ENCODE peak calls at places on chromosome 16, in five cellular contexts. C is stimulated activated CD4-positive, alpha-beta T cell treated with anti-CD3 and anti-CD28 coated beads, Interleukin-1b, Interleukin-23, amount 100 ng/mL, for 1 hour; M is activated naive CD8-positive, alpha-beta T cell treated with anti-CD3 and anti-CD28 coated beads for 36 hours; W is activated T-helper 9 cell treated with anti-CD3 and anti-CD28 coated beads, Interleukin-2, amount 50 U/mL, for 16 hours; D is HuH-7. I is an unnamed sample.

GRCh38 chr16:89911375-89911774 is 7.3 kb upstream of the MC1R start:
- DNase-seq in C (no peak), M (no peak), W (no peak), D (no peak), I (no peak)

GRCh38 chr16:73356401-73357079 is 308.6 kb upstream of the ZFHX3 start:
- DNase-seq in C (no peak), M (no peak), W (no peak), D (no peak), I (no peak)

GRCh38 chr16:20352615-20353014 is at the start of gene UMOD:
- DNase-seq in C (no peak), M (no peak), W (no peak), D (no peak), I (no peak)

GRCh38 chr16:87291944-87292343 is 25.2 kb downstream of the C16orf95 start:
- DNase-seq in C (no peak), M (no peak), W (no peak), D (no peak), I (no peak)

GRCh38 chr16:14302031-14302398 is 230.9 kb downstream of the MRTFB start:
- DNase-seq in C (no peak), M (peak), W (no peak), D (peak), I (no peak)

GRCh38 chr16:65740716-65741115 is 618.9 kb upstream of the CDH11 start:
- DNase-seq in C (no peak), M (no peak), W (no peak), D (no peak), I (no peak)

GRCh38 chr16:519425-519824 is 8.1 kb upstream of the CAPN15 start:
- DNase-seq in C (no peak), M (no peak), W (no peak), D (no peak), I (no peak)

GRCh38 chr16:83418565-83418964 is 389.2 kb upstream of the HSBP1 start:
- DNase-seq in C (no peak), M (no peak), W (no peak), D (no peak), I (no peak)

GRCh38 chr16:22353188-22353919 is 21.1 kb downstream of the CDR2 start:
- DNase-seq in C (no peak), M (no peak), W (no peak), D (no peak), I (no peak)

I was measured in NCI-H187 treated with DMSO at 0.1 percent for 48 hours.